ENCODE peak calls at places on chromosome 15, in seven cellular contexts. One of them, this sample, is unnamed.

GRCh38 chr15:23438816-23439466 is 8.1 kb downstream of the GOLGA6L2 start:
- DNase-seq in endodermal cell: no peak
- DNase-seq in A172: no peak
- DNase-seq in naive B cell: no peak
- DNase-seq in brain microvascular endothelial cell: no peak
- DNase-seq in stimulated activated CD4-positive, alpha-beta T cell treated with anti-CD3 and anti-CD28 coated beads, Interleukin-1b, Interleukin-23, amount 100 ng/mL, for 24 hours: no peak
- DNase-seq in NCI-H1105: no peak
- DNase-seq in this sample: no peak

GRCh38 chr15:70512772-70513362 is 250.5 kb downstream of the UACA start:
- DNase-seq in naive B cell: no peak
- DNase-seq in endodermal cell: peak; percentile 93
- DNase-seq in brain microvascular endothelial cell: peak; percentile 60
- DNase-seq in NCI-H1105: no peak
- DNase-seq in A172: peak; percentile 41
- DNase-seq in stimulated activated CD4-positive, alpha-beta T cell treated with anti-CD3 and anti-CD28 coated beads, Interleukin-1b, Interleukin-23, amount 100 ng/mL, for 24 hours: no peak
- DNase-seq in this sample: peak; percentile 67

GRCh38 chr15:43912991-43913927 is 86.5 kb downstream of the WDR76 start:
- DNase-seq in stimulated activated CD4-positive, alpha-beta T cell treated with anti-CD3 and anti-CD28 coated beads, Interleukin-1b, Interleukin-23, amount 100 ng/mL, for 24 hours: no peak
- DNase-seq in brain microvascular endothelial cell: peak; percentile 98
- DNase-seq in NCI-H1105: no peak
- DNase-seq in endodermal cell: no peak
- DNase-seq in A172: peak; percentile 98
- DNase-seq in naive B cell: no peak
- DNase-seq in this sample: peak; percentile 99

GRCh38 chr15:51006336-51006985 is 88.2 kb downstream of the TNFAIP8L3 start:
- DNase-seq in stimulated activated CD4-positive, alpha-beta T cell treated with anti-CD3 and anti-CD28 coated beads, Interleukin-1b, Interleukin-23, amount 100 ng/mL, for 24 hours: no peak
- DNase-seq in endodermal cell: no peak
- DNase-seq in A172: no peak
- DNase-seq in naive B cell: no peak
- DNase-seq in NCI-H1105: no peak
- DNase-seq in brain microvascular endothelial cell: no peak
- DNase-seq in this sample: no peak

GRCh38 chr15:88995449-88995848 is 82.3 kb upstream of the MFGE8 start:
- DNase-seq in A172: no peak
- DNase-seq in stimulated activated CD4-positive, alpha-beta T cell treated with anti-CD3 and anti-CD28 coated beads, Interleukin-1b, Interleukin-23, amount 100 ng/mL, for 24 hours: no peak
- DNase-seq in brain microvascular endothelial cell: no peak
- DNase-seq in endodermal cell: peak; percentile 74
- DNase-seq in naive B cell: no peak
- DNase-seq in NCI-H1105: no peak
- DNase-seq in this sample: peak; percentile 77

GRCh38 chr15:70936326-70936725 is 43.7 kb downstream of the LRRC49 start:
- DNase-seq in NCI-H1105: peak; percentile 88
- DNase-seq in endodermal cell: no peak
- DNase-seq in A172: no peak
- DNase-seq in brain microvascular endothelial cell: no peak
- DNase-seq in naive B cell: no peak
- DNase-seq in stimulated activated CD4-positive, alpha-beta T cell treated with anti-CD3 and anti-CD28 coated beads, Interleukin-1b, Interleukin-23, amount 100 ng/mL, for 24 hours: no peak
- DNase-seq in this sample: peak; percentile 4

GRCh38 chr15:95196176-95196915 is 965.0 kb downstream of the MCTP2 start:
- DNase-seq in naive B cell: no peak
- DNase-seq in endodermal cell: no peak
- DNase-seq in stimulated activated CD4-positive, alpha-beta T cell treated with anti-CD3 and anti-CD28 coated beads, Interleukin-1b, Interleukin-23, amount 100 ng/mL, for 24 hours: no peak
- DNase-seq in NCI-H1105: no peak
- DNase-seq in A172: peak; percentile 14
- DNase-seq in brain microvascular endothelial cell: no peak
- DNase-seq in this sample: no peak

GRCh38 chr15:76170426-76170800 is 110.6 kb downstream of the TMEM266 start:
- DNase-seq in endodermal cell: no peak
- DNase-seq in naive B cell: no peak
- DNase-seq in A172: no peak
- DNase-seq in NCI-H1105: no peak
- DNase-seq in brain microvascular endothelial cell: no peak
- DNase-seq in stimulated activated CD4-positive, alpha-beta T cell treated with anti-CD3 and anti-CD28 coated beads, Interleukin-1b, Interleukin-23, amount 100 ng/mL, for 24 hours: no peak
- DNase-seq in this sample: no peak

GRCh38 chr15:60345616-60346015 is 52.2 kb downstream of the ANXA2 start:
- DNase-seq in A172: no peak
- DNase-seq in NCI-H1105: no peak
- DNase-seq in naive B cell: no peak
- DNase-seq in brain microvascular endothelial cell: no peak
- DNase-seq in stimulated activated CD4-positive, alpha-beta T cell treated with anti-CD3 and anti-CD28 coated beads, Interleukin-1b, Interleukin-23, amount 100 ng/mL, for 24 hours: no peak
- DNase-seq in endodermal cell: no peak
- DNase-seq in this sample: no peak

GRCh38 chr15:57867970-57868791 is 161.7 kb downstream of the POLR2M start:
- DNase-seq in NCI-H1105: no peak
- DNase-seq in endodermal cell: no peak
- DNase-seq in A172: no peak
- DNase-seq in naive B cell: no peak
- DNase-seq in brain microvascular endothelial cell: no peak
- DNase-seq in stimulated activated CD4-positive, alpha-beta T cell treated with anti-CD3 and anti-CD28 coated beads, Interleukin-1b, Interleukin-23, amount 100 ng/mL, for 24 hours: no peak
- DNase-seq in this sample: no peak

GRCh38 chr15:71048913-71049675 is 66.2 kb upstream of the THSD4 start:
- DNase-seq in NCI-H1105: no peak
- DNase-seq in A172: peak; percentile 71
- DNase-seq in brain microvascular endothelial cell: peak; percentile 91
- DNase-seq in endodermal cell: no peak
- DNase-seq in stimulated activated CD4-positive, alpha-beta T cell treated with anti-CD3 and anti-CD28 coated beads, Interleukin-1b, Interleukin-23, amount 100 ng/mL, for 24 hours: no peak
- DNase-seq in naive B cell: no peak
- DNase-seq in this sample: peak; percentile 97

GRCh38 chr15:39845582-39845981 is 62.9 kb upstream of the FSIP1 start:
- DNase-seq in brain microvascular endothelial cell: no peak
- DNase-seq in naive B cell: no peak
- DNase-seq in stimulated activated CD4-positive, alpha-beta T cell treated with anti-CD3 and anti-CD28 coated beads, Interleukin-1b, Interleukin-23, amount 100 ng/mL, for 24 hours: no peak
- DNase-seq in A172: no peak
- DNase-seq in endodermal cell: no peak
- DNase-seq in NCI-H1105: no peak
- DNase-seq in this sample: no peak

GRCh38 chr15:81274932-81275341 is 49.0 kb downstream of the STARD5 start:
- DNase-seq in NCI-H1105: no peak
- DNase-seq in naive B cell: peak; percentile 78
- DNase-seq in brain microvascular endothelial cell: peak; percentile 57
- DNase-seq in endodermal cell: peak; percentile 91
- DNase-seq in A172: peak; percentile 88
- DNase-seq in stimulated activated CD4-positive, alpha-beta T cell treated with anti-CD3 and anti-CD28 coated beads, Interleukin-1b, Interleukin-23, amount 100 ng/mL, for 24 hours: no peak
- DNase-seq in this sample: peak; percentile 81

GRCh38 chr15:72082176-72082575 is 35.8 kb downstream of the MYO9A start:
- DNase-seq in A172: no peak
- DNase-seq in endodermal cell: no peak
- DNase-seq in stimulated activated CD4-positive, alpha-beta T cell treated with anti-CD3 and anti-CD28 coated beads, Interleukin-1b, Interleukin-23, amount 100 ng/mL, for 24 hours: no peak
- DNase-seq in NCI-H1105: no peak
- DNase-seq in brain microvascular endothelial cell: no peak
- DNase-seq in naive B cell: no peak
- DNase-seq in this sample: no peak

GRCh38 chr15:57562220-57562769 is 29.4 kb upstream of the MYZAP start:
- DNase-seq in stimulated activated CD4-positive, alpha-beta T cell treated with anti-CD3 and anti-CD28 coated beads, Interleukin-1b, Interleukin-23, amount 100 ng/mL, for 24 hours: no peak
- DNase-seq in endodermal cell: no peak
- DNase-seq in NCI-H1105: no peak
- DNase-seq in brain microvascular endothelial cell: no peak
- DNase-seq in A172: no peak
- DNase-seq in naive B cell: no peak
- DNase-seq in this sample: peak; percentile 42

GRCh38 chr15:29141908-29142747 is 127.5 kb downstream of the NSMCE3 start:
- DNase-seq in NCI-H1105: no peak
- DNase-seq in endodermal cell: no peak
- DNase-seq in stimulated activated CD4-positive, alpha-beta T cell treated with anti-CD3 and anti-CD28 coated beads, Interleukin-1b, Interleukin-23, amount 100 ng/mL, for 24 hours: no peak
- DNase-seq in naive B cell: no peak
- DNase-seq in brain microvascular endothelial cell: no peak
- DNase-seq in A172: no peak
- DNase-seq in this sample: no peak

GRCh38 chr15:66004618-66005262 is 135.4 kb downstream of the RAB11A start:
- DNase-seq in endodermal cell: peak; percentile 85
- DNase-seq in stimulated activated CD4-positive, alpha-beta T cell treated with anti-CD3 and anti-CD28 coated beads, Interleukin-1b, Interleukin-23, amount 100 ng/mL, for 24 hours: no peak
- DNase-seq in brain microvascular endothelial cell: peak; percentile 26
- DNase-seq in A172: peak; percentile 32
- DNase-seq in naive B cell: no peak
- DNase-seq in NCI-H1105: no peak
- DNase-seq in this sample: peak; percentile 37

GRCh38 chr15:89419370-89419984 is 76.9 kb downstream of the RHCG start:
- DNase-seq in stimulated activated CD4-positive, alpha-beta T cell treated with anti-CD3 and anti-CD28 coated beads, Interleukin-1b, Interleukin-23, amount 100 ng/mL, for 24 hours: no peak
- DNase-seq in naive B cell: no peak
- DNase-seq in endodermal cell: peak; percentile 96
- DNase-seq in A172: peak; percentile 28
- DNase-seq in brain microvascular endothelial cell: peak; percentile 48
- DNase-seq in NCI-H1105: no peak
- DNase-seq in this sample: peak; percentile 23

GRCh38 chr15:36879568-36880225 is 220.7 kb downstream of the MEIS2 start:
- DNase-seq in brain microvascular endothelial cell: no peak
- DNase-seq in endodermal cell: peak; percentile 60
- DNase-seq in A172: no peak
- DNase-seq in stimulated activated CD4-positive, alpha-beta T cell treated with anti-CD3 and anti-CD28 coated beads, Interleukin-1b, Interleukin-23, amount 100 ng/mL, for 24 hours: no peak
- DNase-seq in naive B cell: no peak
- DNase-seq in NCI-H1105: no peak
- DNase-seq in this sample: no peak

GRCh38 chr15:74808840-74809229 is 3.8 kb upstream of the LMAN1L start:
- DNase-seq in stimulated activated CD4-positive, alpha-beta T cell treated with anti-CD3 and anti-CD28 coated beads, Interleukin-1b, Interleukin-23, amount 100 ng/mL, for 24 hours: no peak
- DNase-seq in endodermal cell: peak; percentile 81
- DNase-seq in naive B cell: no peak
- DNase-seq in brain microvascular endothelial cell: no peak
- DNase-seq in NCI-H1105: no peak
- DNase-seq in A172: no peak
- DNase-seq in this sample: no peak

GRCh38 chr15:96331942-96332853 is 1.7 kb downstream of the NR2F2 start:
- DNase-seq in A172: peak; percentile 16
- DNase-seq in brain microvascular endothelial cell: peak; percentile 35
- DNase-seq in endodermal cell: peak; percentile 84
- DNase-seq in NCI-H1105: no peak
- DNase-seq in naive B cell: no peak
- DNase-seq in stimulated activated CD4-positive, alpha-beta T cell treated with anti-CD3 and anti-CD28 coated beads, Interleukin-1b, Interleukin-23, amount 100 ng/mL, for 24 hours: no peak
- DNase-seq in this sample: no peak

GRCh38 chr15:35986072-35986666 is 440.2 kb upstream of the DPH6 start:
- DNase-seq in A172: no peak
- DNase-seq in brain microvascular endothelial cell: no peak
- DNase-seq in endodermal cell: no peak
- DNase-seq in NCI-H1105: no peak
- DNase-seq in stimulated activated CD4-positive, alpha-beta T cell treated with anti-CD3 and anti-CD28 coated beads, Interleukin-1b, Interleukin-23, amount 100 ng/mL, for 24 hours: no peak
- DNase-seq in naive B cell: no peak
- DNase-seq in this sample: peak; percentile 41

GRCh38 chr15:44584162-44584749 is 47.3 kb downstream of the EIF3J start:
- DNase-seq in stimulated activated CD4-positive, alpha-beta T cell treated with anti-CD3 and anti-CD28 coated beads, Interleukin-1b, Interleukin-23, amount 100 ng/mL, for 24 hours: no peak
- DNase-seq in naive B cell: peak; percentile 26
- DNase-seq in NCI-H1105: no peak
- DNase-seq in brain microvascular endothelial cell: no peak
- DNase-seq in endodermal cell: peak; percentile 86
- DNase-seq in A172: peak; percentile 38
- DNase-seq in this sample: peak; percentile 37

GRCh38 chr15:65077981-65078352 is 1.4 kb downstream of the KBTBD13 start:
- DNase-seq in brain microvascular endothelial cell: peak; percentile 12
- DNase-seq in stimulated activated CD4-positive, alpha-beta T cell treated with anti-CD3 and anti-CD28 coated beads, Interleukin-1b, Interleukin-23, amount 100 ng/mL, for 24 hours: peak; percentile 12
- DNase-seq in NCI-H1105: no peak
- DNase-seq in endodermal cell: peak; percentile 96
- DNase-seq in naive B cell: peak; percentile 19
- DNase-seq in A172: no peak
- DNase-seq in this sample: no peak

GRCh38 chr15:91572110-91572509 is 281.4 kb upstream of the SLCO3A1 start:
- DNase-seq in naive B cell: no peak
- DNase-seq in A172: peak; percentile 18
- DNase-seq in brain microvascular endothelial cell: peak; percentile 12
- DNase-seq in NCI-H1105: peak; percentile 83
- DNase-seq in endodermal cell: no peak
- DNase-seq in stimulated activated CD4-positive, alpha-beta T cell treated with anti-CD3 and anti-CD28 coated beads, Interleukin-1b, Interleukin-23, amount 100 ng/mL, for 24 hours: no peak
- DNase-seq in this sample: no peak

GRCh38 chr15:99981223-99981647 is 248.0 kb upstream of the LYSMD4 start:
- DNase-seq in NCI-H1105: no peak
- DNase-seq in stimulated activated CD4-positive, alpha-beta T cell treated with anti-CD3 and anti-CD28 coated beads, Interleukin-1b, Interleukin-23, amount 100 ng/mL, for 24 hours: no peak
- DNase-seq in A172: no peak
- DNase-seq in brain microvascular endothelial cell: no peak
- DNase-seq in endodermal cell: peak; percentile 77
- DNase-seq in naive B cell: no peak
- DNase-seq in this sample: no peak

GRCh38 chr15:59315914-59316428 is 56.7 kb downstream of the MYO1E start:
- DNase-seq in brain microvascular endothelial cell: no peak
- DNase-seq in naive B cell: no peak
- DNase-seq in stimulated activated CD4-positive, alpha-beta T cell treated with anti-CD3 and anti-CD28 coated beads, Interleukin-1b, Interleukin-23, amount 100 ng/mL, for 24 hours: no peak
- DNase-seq in A172: peak; percentile 76
- DNase-seq in endodermal cell: no peak
- DNase-seq in NCI-H1105: peak; percentile 87
- DNase-seq in this sample: peak; percentile 69

GRCh38 chr15:66484539-66485112 is 12.9 kb downstream of the SNAPC5 start:
- DNase-seq in brain microvascular endothelial cell: no peak
- DNase-seq in stimulated activated CD4-positive, alpha-beta T cell treated with anti-CD3 and anti-CD28 coated beads, Interleukin-1b, Interleukin-23, amount 100 ng/mL, for 24 hours: no peak
- DNase-seq in endodermal cell: peak; percentile 26
- DNase-seq in naive B cell: no peak
- DNase-seq in NCI-H1105: no peak
- DNase-seq in A172: no peak
- DNase-seq in this sample: no peak

GRCh38 chr15:66858423-66859207 is 156.6 kb downstream of the SMAD6 start:
- DNase-seq in naive B cell: no peak
- DNase-seq in endodermal cell: peak; percentile 46
- DNase-seq in A172: no peak
- DNase-seq in NCI-H1105: no peak
- DNase-seq in brain microvascular endothelial cell: no peak
- DNase-seq in stimulated activated CD4-positive, alpha-beta T cell treated with anti-CD3 and anti-CD28 coated beads, Interleukin-1b, Interleukin-23, amount 100 ng/mL, for 24 hours: no peak
- DNase-seq in this sample: no peak

This sample was measured in amniotic epithelial cell.